ENCODE peak calls at places on chromosomes 2 and 18, in five cellular contexts. X is GM06990; L is CD8-positive, alpha-beta memory T cell; J is pancreas; G is kidney epithelial cell. M is an unnamed sample.

GRCh38 chr2:3651686-3652516 is 6.1 kb upstream of the ALLC start:
- DNase-seq in L (peak; percentile 43), X (peak; percentile 71), G (no peak), J (peak; percentile 49), M (peak; percentile 83)

GRCh38 chr2:72220170-72220569 is 72.5 kb upstream of the CYP26B1 start:
- DNase-seq in L (no peak), G (no peak), J (no peak), X (no peak), M (no peak)

GRCh38 chr2:20635698-20636584 is 15.0 kb downstream of the HS1BP3 start:
- DNase-seq in X (peak; percentile 81), L (no peak), G (no peak), J (peak; percentile 85), M (peak; percentile 87)

GRCh38 chr18:6374935-6375529 is 39.7 kb downstream of the L3MBTL4 start:
- DNase-seq in L (no peak), X (no peak), J (no peak), G (no peak), M (no peak)

GRCh38 chr18:58408665-58409064 is 220.2 kb downstream of the ALPK2 start:
- DNase-seq in L (no peak), X (no peak), G (no peak), J (no peak), M (no peak)

GRCh38 chr2:104236491-104236890 is 617.4 kb upstream of the POU3F3 start:
- DNase-seq in G (no peak), X (no peak), J (no peak), L (no peak), M (no peak)

GRCh38 chr18:5073026-5073944 is 123.8 kb downstream of the AKAIN1 start:
- DNase-seq in G (no peak), L (no peak), J (no peak), X (no peak), M (no peak)

GRCh38 chr2:25982273-25982967 is at the start of gene KIF3C:
- DNase-seq in J (peak; percentile 50), L (peak; percentile 56), X (peak; percentile 68), G (no peak), M (peak; percentile 82)

GRCh38 chr2:89833116-89833779 is 1141.8 kb downstream of the RPIA start:
- DNase-seq in G (no peak), X (no peak), L (no peak), J (no peak), M (no peak)

GRCh38 chr2:237968048-237968862 is 1.4 kb downstream of the UBE2F start:
- DNase-seq in J (no peak), X (peak; percentile 45), G (peak; percentile 9), L (no peak), M (peak; percentile 54)

GRCh38 chr2:177885828-177886466 is 186.6 kb downstream of the PDE11A start:
- DNase-seq in X (no peak), L (no peak), G (no peak), J (no peak), M (no peak)

GRCh38 chr18:45802814-45803492 is 22.5 kb upstream of the SIGLEC15 start:
- DNase-seq in G (peak; percentile 97), J (no peak), X (no peak), L (no peak), M (no peak)

GRCh38 chr2:70930371-70931329 is 5.0 kb upstream of the ATP6V1B1 start:
- DNase-seq in L (no peak), X (no peak), J (peak; percentile 6), G (no peak), M (no peak)

DNA sequence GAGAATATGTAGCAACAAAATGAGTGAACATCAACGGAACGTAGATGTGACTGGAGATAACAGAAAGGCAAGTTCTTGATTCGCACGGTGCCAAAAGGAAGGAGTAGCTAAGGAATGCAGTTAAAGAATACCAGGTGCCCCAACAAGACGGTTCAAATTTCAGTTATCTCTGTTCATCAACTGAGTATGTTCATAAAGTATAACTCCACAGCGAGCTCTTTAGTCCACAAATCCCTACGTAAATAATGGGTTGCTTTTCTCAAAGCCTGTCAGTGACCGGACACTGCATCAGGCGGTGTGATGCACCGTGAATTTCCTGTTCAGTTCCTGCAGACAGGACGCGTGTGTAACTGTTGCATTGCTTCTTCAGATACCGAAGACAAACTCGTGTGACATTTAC is 91.8 kb downstream of the NOL10 start:
- DNase-seq in L (no peak), X (no peak), J (no peak), G (no peak), M (no peak)
- H3K36me3 ChIP-seq in L (peaks cover 6% of the 10 kb centered on the region), X (peaks cover 4% of the 10 kb centered on the region), J (no peaks in the 10 kb centered on the region), G (peaks cover 1% of the 10 kb centered on the region), M (no peaks in the 10 kb centered on the region)

DNA sequence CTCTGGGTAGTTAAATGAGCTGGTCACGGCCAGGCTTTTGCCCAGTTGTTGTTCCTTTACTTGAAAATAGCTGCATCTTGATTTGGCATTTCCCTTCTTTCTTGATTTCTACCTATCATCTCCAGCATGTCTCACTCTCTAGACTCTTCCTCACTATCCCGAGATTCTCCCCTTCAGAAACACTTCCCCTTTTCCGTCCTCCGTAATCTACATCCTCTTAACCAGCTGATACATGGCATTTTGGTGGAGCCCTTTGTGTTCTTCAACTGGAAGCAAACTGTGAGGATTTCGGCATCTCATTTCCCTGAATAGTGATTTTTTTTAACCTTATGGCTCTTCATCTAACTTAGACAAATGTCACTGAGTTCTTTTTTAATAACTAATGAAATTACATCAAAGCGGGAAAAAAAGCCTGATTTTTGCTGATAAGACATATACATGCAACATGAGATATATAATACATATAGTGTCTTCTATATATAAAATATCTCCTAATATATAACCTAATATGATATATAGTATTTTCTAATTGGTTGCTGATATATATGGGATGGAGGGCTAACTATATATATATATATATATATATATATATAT is 220.2 kb upstream of the RASGRP3 start:
- DNase-seq in G (no peak), J (no peak), X (no peak), L (no peak), M (no peak)
- H3K36me3 ChIP-seq in G (no peaks in the 10 kb centered on the region), J (no peaks in the 10 kb centered on the region), X (no peaks in the 10 kb centered on the region), L (no peaks in the 10 kb centered on the region), M (no peaks in the 10 kb centered on the region)

GRCh38 chr18:12359515-12359927 is 17.5 kb downstream of the AFG3L2 start:
- DNase-seq in G (peak; percentile 48), X (no peak), L (no peak), J (no peak), M (peak; percentile 57)
- H3K36me3 ChIP-seq in G (peaks cover 3% of the 10 kb centered on the region), X (peaks cover 17% of the 10 kb centered on the region), L (peaks cover 51% of the 10 kb centered on the region), J (peaks cover 16% of the 10 kb centered on the region), M (no peaks in the 10 kb centered on the region)

GRCh38 chr2:920999-921398 is 29.6 kb upstream of the SNTG2 start:
- DNase-seq in X (no peak), J (no peak), L (no peak), G (no peak), M (no peak)

GRCh38 chr2:920573-920972 is 30.1 kb upstream of the SNTG2 start:
- DNase-seq in G (no peak), L (no peak), X (no peak), J (no peak), M (no peak)

GRCh38 chr2:924701-925100 is 25.9 kb upstream of the SNTG2 start:
- DNase-seq in J (no peak), G (no peak), X (no peak), L (no peak), M (no peak)

GRCh38 chr2:924202-924601 is 26.4 kb upstream of the SNTG2 start:
- DNase-seq in J (no peak), X (no peak), L (no peak), G (no peak), M (no peak)

GRCh38 chr2:922230-922629 is 28.4 kb upstream of the SNTG2 start:
- DNase-seq in G (no peak), L (no peak), J (no peak), X (no peak), M (no peak)
- H3K36me3 ChIP-seq in G (no peaks in the 10 kb centered on the region), L (no peaks in the 10 kb centered on the region), J (no peaks in the 10 kb centered on the region), X (no peaks in the 10 kb centered on the region), M (no peaks in the 10 kb centered on the region)

DNA sequence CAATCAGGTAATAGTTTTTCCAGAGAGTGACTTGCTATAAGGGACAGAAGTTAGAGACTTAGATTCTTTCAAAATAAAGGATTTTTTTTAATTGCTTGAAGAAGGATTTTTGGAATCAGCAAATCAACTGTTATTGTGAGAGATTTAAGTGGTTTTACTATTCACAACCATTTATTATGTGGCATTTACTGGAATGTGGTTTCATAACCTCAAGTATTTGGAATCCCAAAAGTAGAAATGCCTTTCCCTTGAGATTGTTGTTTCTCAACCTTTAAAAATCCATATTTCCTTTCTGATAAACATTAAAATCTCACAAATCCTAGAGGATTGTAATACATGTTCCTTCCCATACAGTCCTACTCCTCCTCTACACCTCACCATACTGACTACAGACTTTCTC is 5.0 kb downstream of the TANK start:
- DNase-seq in L (no peak), J (no peak), X (no peak), G (no peak), M (no peak)
- H3K36me3 ChIP-seq in L (no peaks in the 10 kb centered on the region), J (no peaks in the 10 kb centered on the region), X (no peaks in the 10 kb centered on the region), G (no peaks in the 10 kb centered on the region), M (no peaks in the 10 kb centered on the region)

GRCh38 chr2:218631837-218632236 is 24.1 kb downstream of the PLCD4 start:
- DNase-seq in X (no peak), L (no peak), J (no peak), G (no peak), M (no peak)

GRCh38 chr2:218638372-218638771 is 21.1 kb downstream of the ZNF142 start:
- DNase-seq in J (no peak), L (no peak), X (no peak), G (no peak), M (no peak)

GRCh38 chr2:218635719-218636118 is 23.7 kb downstream of the ZNF142 start:
- DNase-seq in X (no peak), L (no peak), G (no peak), J (no peak), M (no peak)
- H3K36me3 ChIP-seq in X (peaks cover 27% of the 10 kb centered on the region), L (peaks cover 48% of the 10 kb centered on the region), G (peaks cover 1% of the 10 kb centered on the region), J (peaks cover 24% of the 10 kb centered on the region), M (no peaks in the 10 kb centered on the region)

DNA sequence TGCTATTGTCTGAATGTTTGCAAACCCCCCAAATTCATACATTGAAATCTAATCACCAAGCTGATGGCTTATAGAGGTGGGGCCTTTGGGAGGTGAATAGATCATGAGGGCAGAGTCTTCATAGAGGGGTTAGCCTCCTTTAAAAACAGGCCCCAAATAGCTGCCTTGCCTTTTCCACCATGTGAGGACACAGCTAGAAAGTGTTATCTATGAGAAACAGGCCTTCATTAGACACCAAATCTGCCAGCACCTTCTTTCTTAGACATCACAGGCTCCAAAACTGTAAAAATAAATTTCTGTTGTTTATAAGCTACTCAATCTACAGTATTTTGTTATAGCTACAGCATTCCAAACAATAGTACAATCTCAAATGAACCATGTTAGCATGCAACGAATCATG is 459.3 kb upstream of the GCFC2 start:
- DNase-seq in L (no peak), G (no peak), J (no peak), X (no peak), M (no peak)
- H3K36me3 ChIP-seq in L (no peaks in the 10 kb centered on the region), G (no peaks in the 10 kb centered on the region), J (no peaks in the 10 kb centered on the region), X (no peaks in the 10 kb centered on the region), M (no peaks in the 10 kb centered on the region)

DNA sequence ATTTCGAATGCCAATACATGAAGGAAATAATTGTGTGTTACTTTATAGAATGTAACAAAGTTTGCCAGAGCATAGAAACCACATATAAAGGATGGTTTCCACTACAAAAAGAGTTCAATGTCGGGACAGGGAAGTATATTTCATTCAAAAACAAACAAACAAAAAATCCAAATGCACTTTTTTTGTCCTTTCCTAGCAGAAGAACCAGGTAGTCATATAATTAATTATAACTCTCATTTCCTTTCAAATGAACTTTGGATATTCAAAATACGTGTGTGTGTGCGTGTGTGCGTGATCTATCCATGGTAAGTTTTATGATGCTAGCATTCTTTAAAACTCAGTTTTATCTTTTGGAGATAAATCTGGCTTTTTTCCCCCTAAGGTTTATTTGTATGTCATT is 8.3 kb downstream of the FN1 start:
- DNase-seq in J (no peak), L (no peak), X (no peak), G (no peak), M (no peak)
- H3K36me3 ChIP-seq in J (no peaks in the 10 kb centered on the region), L (no peaks in the 10 kb centered on the region), X (no peaks in the 10 kb centered on the region), G (peaks cover 9% of the 10 kb centered on the region), M (no peaks in the 10 kb centered on the region)